ENCODE peak calls at places on chromosomes 13 and 19, in five cellular contexts. B is WTC11, C is GM10248, M is left ventricle myocardium inferior, A is thoracic aorta. P is an unnamed sample.
A peak's percentile ranks its signal among the peaks of the same experiment; 100 is the strongest.

GRCh38 chr13:90532861-90533260 is 814.6 kb upstream of the MIR17HG start:
- DNase-seq in A (no peak), C (no peak), B (no peak), M (no peak), P (no peak)

GRCh38 chr13:82739881-82740280 is 1142.4 kb downstream of the SLITRK1 start:
- DNase-seq in B (no peak), M (no peak), A (no peak), C (no peak), P (no peak)

GRCh38 chr13:41541142-41541938 is 84.0 kb downstream of the RGCC start:
- DNase-seq in C (no peak), A (no peak), M (no peak), B (no peak), P (no peak)

GRCh38 chr13:18948012-18948663 is 233.5 kb downstream of the TUBA3C start:
- DNase-seq in A (no peak), M (no peak), B (no peak), C (peak; percentile 10), P (no peak)

GRCh38 chr13:32984857-32985626 is 31.2 kb upstream of the KL start:
- DNase-seq in C (no peak), M (no peak), B (no peak), A (no peak), P (no peak)

GRCh38 chr13:28355822-28356371 is 139.0 kb downstream of the FLT1 start:
- DNase-seq in M (no peak), B (no peak), A (no peak), C (no peak), P (no peak)

GRCh38 chr13:113499936-113500335 is 9.4 kb upstream of the DCUN1D2 start:
- DNase-seq in A (no peak), C (no peak), M (no peak), B (no peak), P (no peak)

GRCh38 chr13:33441015-33441414 is 155.5 kb upstream of the STARD13 start:
- DNase-seq in C (no peak), A (no peak), M (no peak), B (peak; percentile 30), P (no peak)

GRCh38 chr19:34351382-34351802 is 13.6 kb upstream of the GPI start:
- DNase-seq in B (no peak), M (no peak), C (no peak), A (no peak), P (no peak)

GRCh38 chr13:43766766-43767165 is 20.0 kb downstream of the ENOX1 start:
- DNase-seq in A (no peak), M (peak; percentile 50), B (no peak), C (no peak), P (no peak)

GRCh38 chr19:47229674-47230121 is 1.3 kb downstream of the BBC3 start:
- DNase-seq in C (peak; percentile 11), B (no peak), M (no peak), A (no peak), P (peak; percentile 25)

GRCh38 chr19:10537668-10538067 is 6.0 kb upstream of the ATG4D start:
- DNase-seq in C (no peak), M (no peak), A (no peak), B (no peak), P (no peak)

GRCh38 chr19:4519521-4520277 is 1.4 kb upstream of the PLIN4 start:
- DNase-seq in M (peak; percentile 66), A (no peak), C (no peak), B (no peak), P (no peak)

GRCh38 chr13:23610966-23611486 is 40.8 kb downstream of the TNFRSF19 start:
- DNase-seq in B (no peak), M (no peak), C (no peak), A (no peak), P (no peak)

GRCh38 chr13:23608704-23609413 is 38.6 kb downstream of the TNFRSF19 start:
- DNase-seq in C (no peak), B (no peak), A (no peak), M (peak; percentile 59), P (no peak)

GRCh38 chr13:23610187-23610576 is 40.0 kb downstream of the TNFRSF19 start:
- DNase-seq in B (no peak), A (no peak), M (peak; percentile 58), C (no peak), P (no peak)

GRCh38 chr13:23609414-23610186 is 39.4 kb downstream of the TNFRSF19 start:
- DNase-seq in B (no peak), C (no peak), M (no peak), A (no peak), P (no peak)

GRCh38 chr13:23608138-23608537 is 37.9 kb downstream of the TNFRSF19 start:
- DNase-seq in A (no peak), M (no peak), B (no peak), C (no peak), P (no peak)
- TF ChIP-seq CTCF in A (no peak), M (no peak), B (no peak), C (no peak), P (no peak)

DNA sequence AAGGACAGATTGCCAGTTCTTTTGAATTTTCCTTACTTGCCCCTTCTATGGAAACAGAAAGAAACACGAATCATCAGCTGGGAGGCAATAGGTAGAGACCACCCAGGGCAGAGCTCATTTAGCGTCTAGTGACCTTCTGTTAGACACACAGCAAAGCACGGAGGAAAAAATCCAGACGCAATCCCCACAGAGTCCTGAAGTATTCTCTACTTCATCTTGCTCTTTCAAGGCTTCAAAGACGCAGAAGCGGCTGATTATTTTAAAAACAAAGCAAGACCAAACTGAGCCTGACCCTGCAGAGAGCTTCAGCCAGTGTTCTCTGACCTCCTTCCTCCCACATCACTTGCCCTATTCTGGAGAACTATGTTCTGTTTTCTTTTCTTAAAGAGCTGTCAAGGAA is 674.5 kb upstream of the SGCG start:
- DNase-seq in C (no peak), B (no peak), A (no peak), M (no peak), P (no peak)
- TF ChIP-seq CTCF in C (no peak), B (no peak), A (no peak), M (no peak), P (no peak)

DNA sequence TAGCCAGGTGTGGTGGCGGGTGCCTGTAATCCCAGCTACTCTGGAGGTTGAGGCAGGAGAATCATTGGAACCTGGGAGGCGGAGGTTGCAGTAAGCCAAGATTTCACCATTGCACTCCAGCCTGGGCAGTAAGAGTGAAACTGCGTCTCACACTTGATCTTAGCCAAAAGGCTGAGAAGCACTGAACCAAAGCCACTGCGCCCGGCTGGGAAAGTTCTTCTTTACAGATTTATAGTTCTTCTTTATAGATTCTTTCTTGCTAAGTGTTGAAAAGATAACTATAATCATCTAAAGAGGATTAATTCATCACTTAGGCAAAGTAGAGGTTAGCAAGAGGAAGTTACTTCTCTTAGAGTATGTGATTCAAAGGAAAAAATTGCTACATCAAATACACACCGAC is 11.1 kb downstream of the ZNF417 start:
- DNase-seq in A (no peak), B (no peak), M (no peak), C (no peak), P (no peak)
- TF ChIP-seq CTCF in A (no peak), B (no peak), M (no peak), C (no peak), P (no peak)

GRCh38 chr19:13299838-13300237 is 149.6 kb downstream of the IER2 start:
- DNase-seq in M (no peak), A (no peak), C (no peak), B (peak; percentile 26), P (no peak)
- TF ChIP-seq CTCF in M (no peak), A (no peak), C (no peak), B (no peak), P (no peak)

P was measured in activated B cell treated with CpG ODN at 0.5 μM for 24 hours.